ENCODE peak calls at places on chromosomes 16 and 17, in six cellular contexts. One of them, this sample, is unnamed.

GRCh38 chr16:4675864-4676786 is 17.2 kb upstream of the NUDT16L1 start:
- DNase-seq in tibial nerve: no peak
- DNase-seq in cardiac muscle cell: peak; percentile 46
- DNase-seq in heart left ventricle: no peak
- DNase-seq in neural progenitor cell: no peak
- DNase-seq in pancreas: no peak
- DNase-seq in this sample: no peak

GRCh38 chr16:86519649-86520316 is 9.5 kb downstream of the FOXF1 start:
- DNase-seq in tibial nerve: no peak
- DNase-seq in cardiac muscle cell: peak; percentile 83
- DNase-seq in heart left ventricle: peak; percentile 85
- DNase-seq in neural progenitor cell: peak; percentile 88
- DNase-seq in pancreas: peak; percentile 84
- DNase-seq in this sample: no peak

GRCh38 chr16:27111486-27111885 is 44.8 kb downstream of the C16orf82 start:
- DNase-seq in tibial nerve: no peak
- DNase-seq in cardiac muscle cell: no peak
- DNase-seq in heart left ventricle: no peak
- DNase-seq in neural progenitor cell: no peak
- DNase-seq in pancreas: peak; percentile 15
- DNase-seq in this sample: no peak

GRCh38 chr17:3710951-3711383 is 12.7 kb upstream of the HASPIN start:
- DNase-seq in tibial nerve: no peak
- DNase-seq in cardiac muscle cell: no peak
- DNase-seq in heart left ventricle: no peak
- DNase-seq in neural progenitor cell: no peak
- DNase-seq in pancreas: no peak
- DNase-seq in this sample: no peak

GRCh38 chr17:69435986-69436696 is 21.6 kb downstream of the MAP2K6 start:
- DNase-seq in tibial nerve: no peak
- DNase-seq in cardiac muscle cell: no peak
- DNase-seq in heart left ventricle: no peak
- DNase-seq in neural progenitor cell: no peak
- DNase-seq in pancreas: no peak
- DNase-seq in this sample: no peak

GRCh38 chr17:2883544-2884203 is 87.4 kb downstream of the RAP1GAP2 start:
- DNase-seq in tibial nerve: no peak
- DNase-seq in cardiac muscle cell: no peak
- DNase-seq in heart left ventricle: no peak
- DNase-seq in neural progenitor cell: no peak
- DNase-seq in pancreas: peak; percentile 76
- DNase-seq in this sample: no peak

GRCh38 chr16:3085868-3086595 is 13.1 kb downstream of the ZSCAN10 start:
- DNase-seq in tibial nerve: no peak
- DNase-seq in cardiac muscle cell: no peak
- DNase-seq in heart left ventricle: no peak
- DNase-seq in neural progenitor cell: no peak
- DNase-seq in pancreas: no peak
- DNase-seq in this sample: no peak

GRCh38 chr17:57750109-57750845 is 5.2 kb upstream of the CCDC182 start:
- DNase-seq in tibial nerve: no peak
- DNase-seq in cardiac muscle cell: no peak
- DNase-seq in heart left ventricle: no peak
- DNase-seq in neural progenitor cell: no peak
- DNase-seq in pancreas: no peak
- DNase-seq in this sample: no peak

GRCh38 chr16:10970065-10970464 is 25.7 kb downstream of the CLEC16A start:
- DNase-seq in tibial nerve: no peak
- DNase-seq in cardiac muscle cell: no peak
- DNase-seq in heart left ventricle: no peak
- DNase-seq in neural progenitor cell: no peak
- DNase-seq in pancreas: no peak
- DNase-seq in this sample: no peak

GRCh38 chr17:48499248-48499647 is 31.6 kb downstream of the HOXB1 start:
- DNase-seq in tibial nerve: no peak
- DNase-seq in cardiac muscle cell: no peak
- DNase-seq in heart left ventricle: no peak
- DNase-seq in neural progenitor cell: no peak
- DNase-seq in pancreas: no peak
- DNase-seq in this sample: no peak

GRCh38 chr16:47358816-47359215 is 102.0 kb downstream of the ITFG1 start:
- DNase-seq in tibial nerve: no peak
- DNase-seq in cardiac muscle cell: no peak
- DNase-seq in heart left ventricle: no peak
- DNase-seq in neural progenitor cell: no peak
- DNase-seq in pancreas: no peak
- DNase-seq in this sample: no peak

GRCh38 chr17:81488276-81488860 is 24.2 kb downstream of the ACTG1 start:
- DNase-seq in tibial nerve: no peak
- DNase-seq in cardiac muscle cell: no peak
- DNase-seq in heart left ventricle: no peak
- DNase-seq in neural progenitor cell: no peak
- DNase-seq in pancreas: peak; percentile 73
- DNase-seq in this sample: no peak

GRCh38 chr16:10741844-10742243 is 1.8 kb upstream of the NUBP1 start:
- DNase-seq in tibial nerve: no peak
- DNase-seq in cardiac muscle cell: no peak
- DNase-seq in heart left ventricle: no peak
- DNase-seq in neural progenitor cell: no peak
- DNase-seq in pancreas: no peak
- DNase-seq in this sample: no peak

GRCh38 chr16:59729613-59730012 is 995.5 kb upstream of the GOT2 start:
- DNase-seq in tibial nerve: no peak
- DNase-seq in cardiac muscle cell: no peak
- DNase-seq in heart left ventricle: no peak
- DNase-seq in neural progenitor cell: no peak
- DNase-seq in pancreas: peak; percentile 33
- DNase-seq in this sample: no peak

GRCh38 chr16:180101-180920 is at the start of gene HBQ1:
- DNase-seq in tibial nerve: no peak
- DNase-seq in cardiac muscle cell: peak; percentile 82
- DNase-seq in heart left ventricle: no peak
- DNase-seq in neural progenitor cell: peak; percentile 78
- DNase-seq in pancreas: no peak
- DNase-seq in this sample: no peak

GRCh38 chr17:57422574-57423164 is 166.3 kb downstream of the MSI2 start:
- DNase-seq in tibial nerve: no peak
- DNase-seq in cardiac muscle cell: no peak
- DNase-seq in heart left ventricle: no peak
- DNase-seq in neural progenitor cell: no peak
- DNase-seq in pancreas: peak; percentile 13
- DNase-seq in this sample: no peak

GRCh38 chr16:16075463-16076399 is 126.3 kb downstream of the ABCC1 start:
- DNase-seq in tibial nerve: peak; percentile 58
- DNase-seq in cardiac muscle cell: no peak
- DNase-seq in heart left ventricle: peak; percentile 74
- DNase-seq in neural progenitor cell: no peak
- DNase-seq in pancreas: no peak
- DNase-seq in this sample: no peak

GRCh38 chr16:55370762-55371482 is 46.9 kb downstream of the IRX6 start:
- DNase-seq in tibial nerve: peak; percentile 47
- DNase-seq in cardiac muscle cell: peak; percentile 78
- DNase-seq in heart left ventricle: peak; percentile 83
- DNase-seq in neural progenitor cell: peak; percentile 93
- DNase-seq in pancreas: peak; percentile 68
- DNase-seq in this sample: peak; percentile 56

GRCh38 chr17:1491406-1492248 is 859 bp downstream of the MYO1C start:
- DNase-seq in tibial nerve: no peak
- DNase-seq in cardiac muscle cell: peak; percentile 82
- DNase-seq in heart left ventricle: peak; percentile 88
- DNase-seq in neural progenitor cell: peak; percentile 77
- DNase-seq in pancreas: peak; percentile 87
- DNase-seq in this sample: peak; percentile 37

GRCh38 chr16:54933281-54934150 is 2.9 kb downstream of the IRX5 start:
- DNase-seq in tibial nerve: no peak
- DNase-seq in cardiac muscle cell: peak; percentile 46
- DNase-seq in heart left ventricle: no peak
- DNase-seq in neural progenitor cell: peak; percentile 62
- DNase-seq in pancreas: no peak
- DNase-seq in this sample: no peak

GRCh38 chr17:4488989-4489595 is 9.6 kb upstream of the SPNS2 start:
- DNase-seq in tibial nerve: no peak
- DNase-seq in cardiac muscle cell: no peak
- DNase-seq in heart left ventricle: no peak
- DNase-seq in neural progenitor cell: no peak
- DNase-seq in pancreas: no peak
- DNase-seq in this sample: no peak

GRCh38 chr16:54414671-54415070 is 128.1 kb upstream of the IRX3 start:
- DNase-seq in tibial nerve: no peak
- DNase-seq in cardiac muscle cell: no peak
- DNase-seq in heart left ventricle: no peak
- DNase-seq in neural progenitor cell: no peak
- DNase-seq in pancreas: no peak
- DNase-seq in this sample: no peak

GRCh38 chr17:36889955-36890354 is 47.3 kb upstream of the LHX1 start:
- DNase-seq in tibial nerve: no peak
- DNase-seq in cardiac muscle cell: no peak
- DNase-seq in heart left ventricle: no peak
- DNase-seq in neural progenitor cell: no peak
- DNase-seq in pancreas: no peak
- DNase-seq in this sample: no peak

GRCh38 chr17:36890398-36891190 is 46.7 kb upstream of the LHX1 start:
- DNase-seq in tibial nerve: no peak
- DNase-seq in cardiac muscle cell: no peak
- DNase-seq in heart left ventricle: no peak
- DNase-seq in neural progenitor cell: no peak
- DNase-seq in pancreas: no peak
- DNase-seq in this sample: no peak

GRCh38 chr17:36888236-36888957 is 48.9 kb upstream of the LHX1 start:
- DNase-seq in tibial nerve: no peak
- DNase-seq in cardiac muscle cell: no peak
- DNase-seq in heart left ventricle: no peak
- DNase-seq in neural progenitor cell: peak; percentile 29
- DNase-seq in pancreas: no peak
- DNase-seq in this sample: no peak

GRCh38 chr17:36892112-36892838 is 45.0 kb upstream of the LHX1 start:
- DNase-seq in tibial nerve: no peak
- DNase-seq in cardiac muscle cell: no peak
- DNase-seq in heart left ventricle: no peak
- DNase-seq in neural progenitor cell: peak; percentile 21
- DNase-seq in pancreas: no peak
- DNase-seq in this sample: no peak
- H3K27me3 ChIP-seq in tibial nerve: peaks cover 21% of the 10 kb centered on the region
- H3K27me3 ChIP-seq in cardiac muscle cell: peaks cover 7% of the 10 kb centered on the region
- H3K27me3 ChIP-seq in heart left ventricle: peaks cover 26% of the 10 kb centered on the region
- H3K27me3 ChIP-seq in neural progenitor cell: no peaks in the 10 kb centered on the region
- H3K27me3 ChIP-seq in pancreas: no peaks in the 10 kb centered on the region
- H3K27me3 ChIP-seq in this sample: no peaks in the 10 kb centered on the region

GRCh38 chr16:85443116-85443515 is 170.0 kb upstream of the GSE1 start:
- DNase-seq in tibial nerve: no peak
- DNase-seq in cardiac muscle cell: no peak
- DNase-seq in heart left ventricle: no peak
- DNase-seq in neural progenitor cell: no peak
- DNase-seq in pancreas: no peak
- DNase-seq in this sample: no peak

GRCh38 chr16:85440744-85441143 is 172.4 kb upstream of the GSE1 start:
- DNase-seq in tibial nerve: no peak
- DNase-seq in cardiac muscle cell: no peak
- DNase-seq in heart left ventricle: no peak
- DNase-seq in neural progenitor cell: no peak
- DNase-seq in pancreas: no peak
- DNase-seq in this sample: no peak

GRCh38 chr16:85443531-85443930 is 169.6 kb upstream of the GSE1 start:
- DNase-seq in tibial nerve: no peak
- DNase-seq in cardiac muscle cell: no peak
- DNase-seq in heart left ventricle: no peak
- DNase-seq in neural progenitor cell: no peak
- DNase-seq in pancreas: no peak
- DNase-seq in this sample: no peak

GRCh38 chr16:85441890-85442670 is 171.0 kb upstream of the GSE1 start:
- DNase-seq in tibial nerve: no peak
- DNase-seq in cardiac muscle cell: no peak
- DNase-seq in heart left ventricle: no peak
- DNase-seq in neural progenitor cell: no peak
- DNase-seq in pancreas: no peak
- DNase-seq in this sample: no peak

GRCh38 chr16:85441189-85441889 is 171.8 kb upstream of the GSE1 start:
- DNase-seq in tibial nerve: no peak
- DNase-seq in cardiac muscle cell: no peak
- DNase-seq in heart left ventricle: no peak
- DNase-seq in neural progenitor cell: peak; percentile 41
- DNase-seq in pancreas: no peak
- DNase-seq in this sample: no peak
- H3K27ac ChIP-seq in tibial nerve: no peak overlapping the region
- H3K27ac ChIP-seq in cardiac muscle cell: no peak overlapping the region
- H3K27ac ChIP-seq in heart left ventricle: no peak overlapping the region
- H3K27ac ChIP-seq in neural progenitor cell: no peak overlapping the region
- H3K27ac ChIP-seq in pancreas: no peak overlapping the region
- H3K27ac ChIP-seq in this sample: no peak overlapping the region

GRCh38 chr16:1612320-1613111 is at the start of gene CRAMP1:
- DNase-seq in tibial nerve: no peak
- DNase-seq in cardiac muscle cell: no peak
- DNase-seq in heart left ventricle: peak; percentile 70
- DNase-seq in neural progenitor cell: peak; percentile 54
- DNase-seq in pancreas: no peak
- DNase-seq in this sample: no peak

GRCh38 chr16:1610841-1611653 is 825 bp downstream of the IFT140 start:
- DNase-seq in tibial nerve: no peak
- DNase-seq in cardiac muscle cell: no peak
- DNase-seq in heart left ventricle: no peak
- DNase-seq in neural progenitor cell: no peak
- DNase-seq in pancreas: no peak
- DNase-seq in this sample: peak; percentile 30

GRCh38 chr16:1606774-1607173 is 5.1 kb downstream of the IFT140 start:
- DNase-seq in tibial nerve: no peak
- DNase-seq in cardiac muscle cell: no peak
- DNase-seq in heart left ventricle: no peak
- DNase-seq in neural progenitor cell: no peak
- DNase-seq in pancreas: no peak
- DNase-seq in this sample: no peak

GRCh38 chr16:1613240-1613639 is 1.1 kb downstream of the CRAMP1 start:
- DNase-seq in tibial nerve: no peak
- DNase-seq in cardiac muscle cell: no peak
- DNase-seq in heart left ventricle: no peak
- DNase-seq in neural progenitor cell: peak; percentile 30
- DNase-seq in pancreas: no peak
- DNase-seq in this sample: no peak

GRCh38 chr16:1610071-1610840 is 1.6 kb downstream of the IFT140 start:
- DNase-seq in tibial nerve: peak; percentile 76
- DNase-seq in cardiac muscle cell: peak; percentile 95
- DNase-seq in heart left ventricle: peak; percentile 95
- DNase-seq in neural progenitor cell: peak; percentile 98
- DNase-seq in pancreas: peak; percentile 98
- DNase-seq in this sample: peak; percentile 91
- H3K4me3 ChIP-seq in tibial nerve: peak overlapping the region; percentile 67
- H3K4me3 ChIP-seq in cardiac muscle cell: peak overlapping the region; percentile 65
- H3K4me3 ChIP-seq in heart left ventricle: peak overlapping the region; percentile 92
- H3K4me3 ChIP-seq in neural progenitor cell: peak overlapping the region; percentile 58
- H3K4me3 ChIP-seq in pancreas: peak overlapping the region; percentile 45
- H3K4me3 ChIP-seq in this sample: peak overlapping the region; percentile 88

DNA sequence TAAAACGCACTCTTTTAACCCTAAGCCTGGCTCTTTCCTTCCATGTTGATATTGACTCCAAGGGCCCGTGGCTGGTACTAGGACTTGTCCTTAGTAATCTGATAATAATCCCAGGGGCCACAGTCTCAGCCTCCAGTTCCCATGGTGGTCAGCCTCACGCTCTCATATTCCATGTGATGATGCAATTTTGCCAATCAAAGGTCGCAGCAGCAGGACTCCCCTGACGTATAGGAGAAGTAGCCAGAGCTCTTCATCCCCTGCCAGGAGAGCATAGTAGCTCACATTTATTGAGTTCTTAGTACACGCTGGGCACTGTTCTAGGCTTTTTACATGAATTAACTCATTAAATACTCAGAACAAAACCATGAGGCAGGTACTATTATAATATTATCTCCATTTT is 42.4 kb downstream of the CD300LF start:
- DNase-seq in tibial nerve: no peak
- DNase-seq in cardiac muscle cell: no peak
- DNase-seq in heart left ventricle: no peak
- DNase-seq in neural progenitor cell: no peak
- DNase-seq in pancreas: no peak
- DNase-seq in this sample: no peak
- H3K27me3 ChIP-seq in tibial nerve: peaks cover 24% of the 10 kb centered on the region
- H3K27me3 ChIP-seq in cardiac muscle cell: peaks cover 92% of the 10 kb centered on the region
- H3K27me3 ChIP-seq in heart left ventricle: peaks cover 14% of the 10 kb centered on the region
- H3K27me3 ChIP-seq in neural progenitor cell: peaks cover 99% of the 10 kb centered on the region
- H3K27me3 ChIP-seq in pancreas: no peaks in the 10 kb centered on the region
- H3K27me3 ChIP-seq in this sample: peaks cover 26% of the 10 kb centered on the region

This sample was measured in breast epithelium.